ENCODE peak calls at places on chromosomes 16 and 17, in four cellular contexts. L is prostate gland, I is lower leg skin, K is body of pancreas. Q is an unnamed sample.

GRCh38 chr17:19705771-19706770 is 10.3 kb downstream of the SLC47A2 start:
- DNase-seq in L (no peak), I (no peak), K (no peak), Q (no peak)

GRCh38 chr17:2860045-2860444 is 63.8 kb downstream of the RAP1GAP2 start:
- DNase-seq in L (no peak), I (no peak), K (no peak), Q (no peak)

GRCh38 chr17:77506371-77506991 is 365.7 kb downstream of the SEC14L1 start:
- DNase-seq in L (no peak), I (no peak), K (no peak), Q (no peak)

GRCh38 chr17:67475161-67475887 is 98.2 kb downstream of the PITPNC1 start:
- DNase-seq in L (peak), I (peak), K (peak), Q (peak)

GRCh38 chr17:53137919-53138318 is 684.8 kb upstream of the KIF2B start:
- DNase-seq in L (no peak), I (no peak), K (no peak), Q (no peak)

GRCh38 chr17:82887255-82888164 is 47.7 kb upstream of the ZNF750 start:
- DNase-seq in L (no peak), I (no peak), K (no peak), Q (no peak)

GRCh38 chr17:66407864-66408263 is 105.5 kb downstream of the PRKCA start:
- DNase-seq in L (no peak), I (no peak), K (no peak), Q (no peak)

GRCh38 chr17:14471052-14471451 is 170.2 kb downstream of the HS3ST3B1 start:
- DNase-seq in L (no peak), I (no peak), K (no peak), Q (no peak)

GRCh38 chr17:38571833-38572274 is 33.9 kb downstream of the SRCIN1 start:
- DNase-seq in L (no peak), I (no peak), K (no peak), Q (no peak)

GRCh38 chr16:81487301-81487720 is 42.7 kb downstream of the CMIP start:
- DNase-seq in L (no peak), I (no peak), K (no peak), Q (no peak)

GRCh38 chr17:82031303-82031884 is at the start of gene RAC3:
- DNase-seq in L (no peak), I (no peak), K (no peak), Q (peak)

GRCh38 chr16:17129971-17130370 is 340.8 kb downstream of the XYLT1 start:
- DNase-seq in L (peak), I (no peak), K (no peak), Q (no peak)

GRCh38 chr16:75279277-75279676 is 27.9 kb upstream of the BCAR1 start:
- DNase-seq in L (no peak), I (no peak), K (peak), Q (no peak)

GRCh38 chr17:1750628-1751027 is 8.0 kb downstream of the SERPINF2 start:
- DNase-seq in L (no peak), I (no peak), K (no peak), Q (no peak)

GRCh38 chr16:31088459-31089183 is at the start of gene PRSS53:
- DNase-seq in L (no peak), I (no peak), K (no peak), Q (no peak)

GRCh38 chr17:47791025-47791424 is 30.6 kb downstream of the OSBPL7 start:
- DNase-seq in L (no peak), I (no peak), K (no peak), Q (no peak)

GRCh38 chr17:69734656-69735055 is 320.2 kb downstream of the MAP2K6 start:
- DNase-seq in L (no peak), I (no peak), K (no peak), Q (no peak)

GRCh38 chr17:61126476-61127240 is 273.0 kb upstream of the TBX2 start:
- DNase-seq in L (no peak), I (no peak), K (no peak), Q (no peak)

GRCh38 chr17:37694734-37695133 is 50.1 kb downstream of the HNF1B start:
- DNase-seq in L (no peak), I (no peak), K (no peak), Q (no peak)

GRCh38 chr16:19152042-19152441 is 16.0 kb upstream of the SYT17 start:
- DNase-seq in L (no peak), I (no peak), K (no peak), Q (no peak)

GRCh38 chr17:71995570-71995969 is 125.2 kb upstream of the SOX9 start:
- DNase-seq in L (no peak), I (no peak), K (no peak), Q (no peak)

GRCh38 chr16:27816561-27816960 is 247.0 kb downstream of the GSG1L start:
- DNase-seq in L (no peak), I (no peak), K (no peak), Q (no peak)

GRCh38 chr16:75310541-75310940 is 59.1 kb upstream of the BCAR1 start:
- DNase-seq in L (no peak), I (no peak), K (no peak), Q (peak)

GRCh38 chr17:73343168-73343634 is 31.4 kb upstream of the CDC42EP4 start:
- DNase-seq in L (no peak), I (no peak), K (peak), Q (peak)

GRCh38 chr17:81523139-81524062 is 4.8 kb upstream of the FSCN2 start:
- DNase-seq in L (no peak), I (no peak), K (no peak), Q (peak)

GRCh38 chr17:69450857-69451410 is 36.4 kb downstream of the MAP2K6 start:
- DNase-seq in L (no peak), I (no peak), K (no peak), Q (no peak)

GRCh38 chr17:20998571-20999043 is 44.2 kb downstream of the USP22 start:
- DNase-seq in L (no peak), I (no peak), K (no peak), Q (no peak)

GRCh38 chr16:22240023-22240697 is 34.1 kb downstream of the EEF2K start:
- DNase-seq in L (peak), I (peak), K (no peak), Q (no peak)

GRCh38 chr17:43784068-43784467 is 3.8 kb downstream of the CFAP97D1 start:
- DNase-seq in L (no peak), I (no peak), K (no peak), Q (no peak)

GRCh38 chr17:28008526-28008925 is 34.0 kb upstream of the NLK start:
- DNase-seq in L (peak), I (peak), K (peak), Q (peak)

GRCh38 chr17:3665834-3666233 is 2.5 kb downstream of the TAX1BP3 start:
- DNase-seq in L (no peak), I (no peak), K (no peak), Q (no peak)

GRCh38 chr17:35684046-35684802 is 47.2 kb upstream of the RASL10B start:
- DNase-seq in L (no peak), I (no peak), K (no peak), Q (no peak)

GRCh38 chr16:66843191-66843590 is 1.0 kb upstream of the CA7 start:
- DNase-seq in L (no peak), I (no peak), K (no peak), Q (no peak)

GRCh38 chr17:62827722-62828498 is 19.8 kb upstream of the MARCHF10 start:
- DNase-seq in L (no peak), I (no peak), K (no peak), Q (no peak)

GRCh38 chr17:13346996-13347762 is 254.6 kb downstream of the HS3ST3A1 start:
- DNase-seq in L (no peak), I (no peak), K (no peak), Q (no peak)

GRCh38 chr17:35312790-35313711 is 60.4 kb downstream of the SLFN11 start:
- DNase-seq in L (peak), I (peak), K (peak), Q (peak)

GRCh38 chr16:89295071-89295900 is 77.8 kb downstream of the ZNF778 start:
- DNase-seq in L (no peak), I (no peak), K (no peak), Q (no peak)
- TF ChIP-seq POLR2A in L (no peak), I (no peak), K (no peak), Q (no peak)

DNA sequence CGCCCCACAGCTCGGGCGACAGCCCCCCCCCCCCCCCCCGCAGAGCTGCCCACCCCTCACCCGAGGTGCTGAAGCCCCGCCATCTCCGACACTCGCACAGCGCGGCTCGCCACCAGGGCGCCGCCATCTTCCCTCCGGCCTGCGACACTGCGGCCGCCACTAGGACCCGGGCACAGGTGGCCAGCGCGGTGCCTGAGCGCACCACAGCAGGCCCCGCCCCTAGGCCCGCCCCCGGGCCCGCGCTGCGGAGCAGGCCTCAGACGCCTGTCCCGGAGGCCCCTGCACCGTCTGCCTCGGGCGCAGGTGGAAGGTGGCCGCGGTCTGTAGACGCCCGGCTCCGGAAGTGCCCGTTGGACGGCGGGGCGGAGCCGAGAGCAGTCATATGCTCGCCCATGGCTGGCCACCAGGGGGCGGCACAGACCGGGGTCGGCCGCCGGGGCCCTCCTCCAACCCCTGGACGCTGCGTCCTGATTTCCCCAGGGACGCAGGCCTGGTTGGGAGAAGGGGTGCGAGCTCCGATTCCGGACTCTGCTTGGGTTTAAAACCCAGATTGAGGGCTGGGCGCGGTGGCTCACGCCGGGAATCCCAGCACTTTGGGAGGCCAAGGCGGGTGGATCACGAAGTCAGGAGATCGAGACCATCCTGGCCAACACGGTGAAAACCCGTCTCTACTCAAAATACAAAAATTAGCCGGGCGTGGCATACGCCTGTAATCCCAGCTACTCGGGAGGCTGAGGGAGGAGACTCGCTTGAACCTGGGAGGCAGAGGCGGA is at the start of gene MRPL38:
- DNase-seq in L (peak), I (peak), K (peak), Q (peak)
- TF ChIP-seq POLR2A in L (peak), I (no peak), K (peak), Q (peak)

GRCh38 chr16:51576498-51576897 is 425.4 kb upstream of the SALL1 start:
- DNase-seq in L (no peak), I (no peak), K (no peak), Q (no peak)
- TF ChIP-seq POLR2A in L (no peak), I (no peak), K (no peak), Q (no peak)

GRCh38 chr17:7041607-7042506 is 2.0 kb downstream of the SLC16A11 start:
- DNase-seq in L (no peak), I (no peak), K (no peak), Q (no peak)
- TF ChIP-seq POLR2A in L (no peak), I (no peak), K (no peak), Q (no peak)

DNA sequence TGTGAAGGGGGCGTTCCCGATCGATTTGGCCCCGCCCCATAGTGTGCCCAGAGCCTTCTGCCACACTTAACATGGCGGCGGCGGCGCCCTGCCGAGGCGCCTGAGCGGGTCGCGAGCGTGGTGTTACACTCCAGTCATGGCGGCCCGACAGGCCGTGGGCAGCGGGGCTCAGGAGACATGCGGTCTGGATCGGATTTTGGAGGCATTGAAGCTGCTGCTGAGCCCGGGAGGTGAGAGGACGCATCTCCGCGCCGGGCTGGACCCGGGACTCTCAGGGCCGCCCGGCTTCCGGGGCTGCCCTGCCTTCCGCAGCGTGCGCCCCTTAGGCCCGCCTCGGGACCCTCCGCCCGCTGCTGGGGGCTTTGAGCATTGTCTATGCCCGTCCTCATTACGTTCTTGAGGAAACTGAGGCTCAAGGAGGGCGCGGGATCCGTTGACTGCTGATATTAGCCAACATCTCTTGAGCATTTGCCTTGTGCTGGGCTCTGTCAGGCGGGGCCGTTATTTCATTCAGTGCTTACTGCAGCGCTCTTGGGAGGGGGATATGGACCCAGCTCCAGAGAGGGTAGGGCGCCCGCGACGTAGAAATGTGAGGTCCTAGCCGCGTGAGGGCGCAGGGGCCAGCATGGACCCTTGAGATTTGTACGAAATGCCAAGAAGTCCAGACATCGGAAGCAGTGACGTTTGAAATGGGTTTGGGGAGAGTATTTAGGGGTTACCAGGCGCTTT is at the start of gene TANGO6:
- DNase-seq in L (peak), I (peak), K (peak), Q (peak)
- TF ChIP-seq POLR2A in L (no peak), I (no peak), K (peak), Q (peak)

DNA sequence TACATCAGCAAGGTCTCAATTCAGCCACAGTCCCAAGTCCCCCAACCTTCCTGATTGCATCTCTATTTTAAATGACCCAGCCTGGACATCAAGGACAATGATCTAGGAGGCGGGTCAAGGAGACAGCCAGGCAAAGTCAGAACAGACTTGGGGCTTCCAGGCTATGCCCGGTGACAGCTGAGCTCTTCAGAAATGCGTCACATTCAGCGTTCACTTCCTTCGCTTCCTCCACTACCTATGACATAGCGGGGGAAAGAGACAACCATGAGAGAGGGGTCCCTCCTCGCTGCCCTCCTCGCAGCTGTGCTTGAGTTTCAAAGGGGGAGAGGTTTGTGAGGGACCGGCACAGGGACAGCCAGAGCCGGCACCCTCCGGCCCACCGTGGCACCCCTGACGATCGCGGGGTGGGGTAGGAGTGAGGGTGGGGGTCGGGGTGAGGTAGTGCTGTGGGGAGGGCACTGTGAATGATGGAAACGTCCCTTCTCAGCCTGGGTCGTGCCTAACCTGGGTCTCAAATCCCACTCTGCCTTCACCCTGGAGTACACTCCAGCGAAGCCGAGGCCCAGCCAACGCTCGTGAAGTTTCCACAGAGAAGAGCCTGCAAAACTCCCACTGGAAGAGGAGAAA is 12.3 kb upstream of the LGALS3BP start:
- DNase-seq in L (no peak), I (no peak), K (no peak), Q (no peak)
- TF ChIP-seq POLR2A in L (no peak), I (no peak), K (no peak), Q (no peak)

GRCh38 chr16:86768999-86769398 is 190.7 kb downstream of the FOXL1 start:
- DNase-seq in L (no peak), I (no peak), K (peak), Q (no peak)
- TF ChIP-seq POLR2A in L (no peak), I (no peak), K (no peak), Q (no peak)

GRCh38 chr16:12294471-12294870 is 317.9 kb downstream of the SNX29 start:
- DNase-seq in L (no peak), I (no peak), K (no peak), Q (no peak)
- TF ChIP-seq POLR2A in L (no peak), I (no peak), K (no peak), Q (no peak)

DNA sequence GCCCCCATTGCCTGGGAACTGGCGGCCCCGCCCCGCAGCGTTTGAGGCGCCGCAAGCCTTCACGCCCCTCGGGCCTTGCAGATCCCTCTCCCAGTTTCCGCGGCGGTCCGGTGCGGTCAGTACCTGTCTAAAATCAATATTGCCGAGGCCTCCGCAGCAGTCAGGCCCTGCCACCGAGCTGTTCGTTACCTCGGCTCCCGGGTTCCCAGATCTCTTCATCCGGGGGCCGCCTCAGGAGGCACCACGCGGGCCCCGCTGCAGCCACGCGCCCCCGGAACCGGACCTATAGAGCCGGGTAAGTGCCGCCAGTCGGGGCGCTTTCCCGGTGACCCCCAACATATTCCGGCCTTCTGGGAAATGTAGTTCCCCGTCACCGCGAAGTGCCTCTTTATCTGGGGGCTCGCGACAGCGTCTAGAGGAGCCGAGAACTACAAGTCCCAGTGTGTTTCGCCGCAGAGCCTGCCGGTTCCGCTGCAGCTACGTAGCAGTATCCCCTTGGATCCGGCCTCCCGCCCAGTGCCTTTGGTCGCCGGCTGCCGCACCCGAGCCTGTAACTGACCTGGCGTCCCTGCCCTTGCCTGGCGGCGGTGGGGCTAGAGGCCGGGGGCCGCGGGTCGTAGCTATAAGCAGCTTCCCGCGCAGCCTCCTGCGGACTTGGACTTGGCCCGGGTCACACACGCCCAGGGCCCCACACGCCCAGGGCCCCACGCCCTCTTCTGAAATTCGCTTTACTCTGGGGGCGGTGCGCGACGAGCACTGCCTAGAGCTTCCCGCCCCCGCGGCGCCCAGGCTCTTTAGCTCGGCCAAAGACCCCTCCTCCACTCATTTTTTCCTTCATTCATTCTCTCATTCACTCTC is at the start of gene PEMT:
- DNase-seq in L (peak), I (peak), K (peak), Q (peak)
- TF ChIP-seq POLR2A in L (peak), I (no peak), K (peak), Q (peak)

Q was measured in erythroblast.